ENCODE peak calls at places on chromosomes 13 and 19, in five cellular contexts. One of them, this sample, is unnamed.

GRCh38 chr19:3950871-3951861 is 18.3 kb downstream of the NMRK2 start:
- DNase-seq in stimulated activated CD4-positive, alpha-beta T cell treated with anti-CD3 and anti-CD28 coated beads, Interleukin-4, amount 100 ng/mL, for 24 hours: no peak
- DNase-seq in lower leg skin: no peak
- DNase-seq in stimulated activated CD8-positive, alpha-beta memory T cell treated with anti-CD3 and anti-CD28 coated beads, Interleukin-4, amount 100 ng/mL, for 1 hour: no peak
- DNase-seq in activated T-cell treated with anti-CD3 and anti-CD28 coated beads for 24 hours: no peak
- DNase-seq in this sample: no peak

GRCh38 chr13:79631260-79631659 is 150.3 kb downstream of the NDFIP2 start:
- DNase-seq in stimulated activated CD4-positive, alpha-beta T cell treated with anti-CD3 and anti-CD28 coated beads, Interleukin-4, amount 100 ng/mL, for 24 hours: no peak
- DNase-seq in lower leg skin: peak
- DNase-seq in stimulated activated CD8-positive, alpha-beta memory T cell treated with anti-CD3 and anti-CD28 coated beads, Interleukin-4, amount 100 ng/mL, for 1 hour: no peak
- DNase-seq in activated T-cell treated with anti-CD3 and anti-CD28 coated beads for 24 hours: no peak
- DNase-seq in this sample: no peak

GRCh38 chr19:17346109-17346671 is 8.8 kb downstream of the GTPBP3 start:
- DNase-seq in stimulated activated CD4-positive, alpha-beta T cell treated with anti-CD3 and anti-CD28 coated beads, Interleukin-4, amount 100 ng/mL, for 24 hours: peak
- DNase-seq in lower leg skin: peak
- DNase-seq in stimulated activated CD8-positive, alpha-beta memory T cell treated with anti-CD3 and anti-CD28 coated beads, Interleukin-4, amount 100 ng/mL, for 1 hour: peak
- DNase-seq in activated T-cell treated with anti-CD3 and anti-CD28 coated beads for 24 hours: peak
- DNase-seq in this sample: peak

GRCh38 chr19:40619333-40620160 is 18.4 kb downstream of the LTBP4 start:
- DNase-seq in stimulated activated CD4-positive, alpha-beta T cell treated with anti-CD3 and anti-CD28 coated beads, Interleukin-4, amount 100 ng/mL, for 24 hours: no peak
- DNase-seq in lower leg skin: no peak
- DNase-seq in stimulated activated CD8-positive, alpha-beta memory T cell treated with anti-CD3 and anti-CD28 coated beads, Interleukin-4, amount 100 ng/mL, for 1 hour: no peak
- DNase-seq in activated T-cell treated with anti-CD3 and anti-CD28 coated beads for 24 hours: no peak
- DNase-seq in this sample: no peak

GRCh38 chr13:98201178-98201577 is 24.1 kb upstream of the RNF113B start:
- DNase-seq in stimulated activated CD4-positive, alpha-beta T cell treated with anti-CD3 and anti-CD28 coated beads, Interleukin-4, amount 100 ng/mL, for 24 hours: no peak
- DNase-seq in lower leg skin: no peak
- DNase-seq in stimulated activated CD8-positive, alpha-beta memory T cell treated with anti-CD3 and anti-CD28 coated beads, Interleukin-4, amount 100 ng/mL, for 1 hour: no peak
- DNase-seq in activated T-cell treated with anti-CD3 and anti-CD28 coated beads for 24 hours: no peak
- DNase-seq in this sample: no peak

GRCh38 chr13:49629196-49629938 is 1.1 kb downstream of the ARL11 start:
- DNase-seq in stimulated activated CD4-positive, alpha-beta T cell treated with anti-CD3 and anti-CD28 coated beads, Interleukin-4, amount 100 ng/mL, for 24 hours: no peak
- DNase-seq in lower leg skin: no peak
- DNase-seq in stimulated activated CD8-positive, alpha-beta memory T cell treated with anti-CD3 and anti-CD28 coated beads, Interleukin-4, amount 100 ng/mL, for 1 hour: no peak
- DNase-seq in activated T-cell treated with anti-CD3 and anti-CD28 coated beads for 24 hours: no peak
- DNase-seq in this sample: no peak

GRCh38 chr19:36009220-36009619 is 607 bp upstream of the SYNE4 start:
- DNase-seq in stimulated activated CD4-positive, alpha-beta T cell treated with anti-CD3 and anti-CD28 coated beads, Interleukin-4, amount 100 ng/mL, for 24 hours: peak
- DNase-seq in lower leg skin: no peak
- DNase-seq in stimulated activated CD8-positive, alpha-beta memory T cell treated with anti-CD3 and anti-CD28 coated beads, Interleukin-4, amount 100 ng/mL, for 1 hour: no peak
- DNase-seq in activated T-cell treated with anti-CD3 and anti-CD28 coated beads for 24 hours: peak
- DNase-seq in this sample: peak

GRCh38 chr13:46796129-46796514 is 839 bp downstream of the ESD start:
- DNase-seq in stimulated activated CD4-positive, alpha-beta T cell treated with anti-CD3 and anti-CD28 coated beads, Interleukin-4, amount 100 ng/mL, for 24 hours: no peak
- DNase-seq in lower leg skin: no peak
- DNase-seq in stimulated activated CD8-positive, alpha-beta memory T cell treated with anti-CD3 and anti-CD28 coated beads, Interleukin-4, amount 100 ng/mL, for 1 hour: no peak
- DNase-seq in activated T-cell treated with anti-CD3 and anti-CD28 coated beads for 24 hours: no peak
- DNase-seq in this sample: no peak

GRCh38 chr13:64684685-64685431 is 2545.3 kb downstream of the PCDH9 start:
- DNase-seq in stimulated activated CD4-positive, alpha-beta T cell treated with anti-CD3 and anti-CD28 coated beads, Interleukin-4, amount 100 ng/mL, for 24 hours: no peak
- DNase-seq in lower leg skin: no peak
- DNase-seq in stimulated activated CD8-positive, alpha-beta memory T cell treated with anti-CD3 and anti-CD28 coated beads, Interleukin-4, amount 100 ng/mL, for 1 hour: no peak
- DNase-seq in activated T-cell treated with anti-CD3 and anti-CD28 coated beads for 24 hours: no peak
- DNase-seq in this sample: no peak

GRCh38 chr19:3098141-3098514 is 4.0 kb downstream of the GNA11 start:
- DNase-seq in stimulated activated CD4-positive, alpha-beta T cell treated with anti-CD3 and anti-CD28 coated beads, Interleukin-4, amount 100 ng/mL, for 24 hours: no peak
- DNase-seq in lower leg skin: no peak
- DNase-seq in stimulated activated CD8-positive, alpha-beta memory T cell treated with anti-CD3 and anti-CD28 coated beads, Interleukin-4, amount 100 ng/mL, for 1 hour: no peak
- DNase-seq in activated T-cell treated with anti-CD3 and anti-CD28 coated beads for 24 hours: no peak
- DNase-seq in this sample: no peak

GRCh38 chr13:42803563-42804212 is 22.3 kb downstream of the FAM216B start:
- DNase-seq in stimulated activated CD4-positive, alpha-beta T cell treated with anti-CD3 and anti-CD28 coated beads, Interleukin-4, amount 100 ng/mL, for 24 hours: no peak
- DNase-seq in lower leg skin: no peak
- DNase-seq in stimulated activated CD8-positive, alpha-beta memory T cell treated with anti-CD3 and anti-CD28 coated beads, Interleukin-4, amount 100 ng/mL, for 1 hour: no peak
- DNase-seq in activated T-cell treated with anti-CD3 and anti-CD28 coated beads for 24 hours: no peak
- DNase-seq in this sample: no peak

GRCh38 chr19:45186509-45187334 is 8.1 kb downstream of the BLOC1S3 start:
- DNase-seq in stimulated activated CD4-positive, alpha-beta T cell treated with anti-CD3 and anti-CD28 coated beads, Interleukin-4, amount 100 ng/mL, for 24 hours: no peak
- DNase-seq in lower leg skin: no peak
- DNase-seq in stimulated activated CD8-positive, alpha-beta memory T cell treated with anti-CD3 and anti-CD28 coated beads, Interleukin-4, amount 100 ng/mL, for 1 hour: no peak
- DNase-seq in activated T-cell treated with anti-CD3 and anti-CD28 coated beads for 24 hours: no peak
- DNase-seq in this sample: no peak

GRCh38 chr19:44648536-44649370 is 5.0 kb downstream of the PVR start:
- DNase-seq in stimulated activated CD4-positive, alpha-beta T cell treated with anti-CD3 and anti-CD28 coated beads, Interleukin-4, amount 100 ng/mL, for 24 hours: no peak
- DNase-seq in lower leg skin: no peak
- DNase-seq in stimulated activated CD8-positive, alpha-beta memory T cell treated with anti-CD3 and anti-CD28 coated beads, Interleukin-4, amount 100 ng/mL, for 1 hour: no peak
- DNase-seq in activated T-cell treated with anti-CD3 and anti-CD28 coated beads for 24 hours: no peak
- DNase-seq in this sample: peak

GRCh38 chr13:99385161-99385560 is 78.0 kb upstream of the GPR183 start:
- DNase-seq in stimulated activated CD4-positive, alpha-beta T cell treated with anti-CD3 and anti-CD28 coated beads, Interleukin-4, amount 100 ng/mL, for 24 hours: peak
- DNase-seq in lower leg skin: peak
- DNase-seq in stimulated activated CD8-positive, alpha-beta memory T cell treated with anti-CD3 and anti-CD28 coated beads, Interleukin-4, amount 100 ng/mL, for 1 hour: no peak
- DNase-seq in activated T-cell treated with anti-CD3 and anti-CD28 coated beads for 24 hours: no peak
- DNase-seq in this sample: peak

GRCh38 chr19:10292206-10292788 is 2.5 kb downstream of the ICAM5 start:
- DNase-seq in stimulated activated CD4-positive, alpha-beta T cell treated with anti-CD3 and anti-CD28 coated beads, Interleukin-4, amount 100 ng/mL, for 24 hours: peak
- DNase-seq in lower leg skin: peak
- DNase-seq in stimulated activated CD8-positive, alpha-beta memory T cell treated with anti-CD3 and anti-CD28 coated beads, Interleukin-4, amount 100 ng/mL, for 1 hour: no peak
- DNase-seq in activated T-cell treated with anti-CD3 and anti-CD28 coated beads for 24 hours: peak
- DNase-seq in this sample: no peak

GRCh38 chr13:97492684-97493371 is 58.9 kb downstream of the RAP2A start:
- DNase-seq in stimulated activated CD4-positive, alpha-beta T cell treated with anti-CD3 and anti-CD28 coated beads, Interleukin-4, amount 100 ng/mL, for 24 hours: no peak
- DNase-seq in lower leg skin: no peak
- DNase-seq in stimulated activated CD8-positive, alpha-beta memory T cell treated with anti-CD3 and anti-CD28 coated beads, Interleukin-4, amount 100 ng/mL, for 1 hour: no peak
- DNase-seq in activated T-cell treated with anti-CD3 and anti-CD28 coated beads for 24 hours: no peak
- DNase-seq in this sample: no peak

GRCh38 chr19:29528946-29529645 is 3.3 kb downstream of the VSTM2B start:
- DNase-seq in stimulated activated CD4-positive, alpha-beta T cell treated with anti-CD3 and anti-CD28 coated beads, Interleukin-4, amount 100 ng/mL, for 24 hours: no peak
- DNase-seq in lower leg skin: no peak
- DNase-seq in stimulated activated CD8-positive, alpha-beta memory T cell treated with anti-CD3 and anti-CD28 coated beads, Interleukin-4, amount 100 ng/mL, for 1 hour: no peak
- DNase-seq in activated T-cell treated with anti-CD3 and anti-CD28 coated beads for 24 hours: no peak
- DNase-seq in this sample: no peak

This sample was measured in right atrium auricular region.